ENCODE peak calls at places on chromosomes 12 and 14, in six cellular contexts. Q is stimulated activated CD4-positive, alpha-beta T cell treated with anti-CD3 and anti-CD28 coated beads, Interleukin-1b, Interleukin-23, amount 100 ng/mL, for 1 hour; P is T-helper 2 cell; R is Jurkat, Clone E6-1; F is neuronal stem cell; L is C1 segment of cervical spinal cord. K is an unnamed sample.

GRCh38 chr12:57864382-57864781 is 17.9 kb upstream of the CTDSP2 start:
- DNase-seq in Q (no peak), P (no peak), R (no peak), F (no peak), L (peak), K (no peak)

GRCh38 chr12:4244868-4245267 is 28.7 kb upstream of the CCND2 start:
- DNase-seq in Q (no peak), P (no peak), R (no peak), F (no peak), L (no peak), K (no peak)

GRCh38 chr12:121575952-121576615 is 4.7 kb downstream of the KDM2B start:
- DNase-seq in Q (no peak), P (no peak), R (no peak), F (peak), L (no peak), K (no peak)

GRCh38 chr12:71029302-71029701 is 108.8 kb upstream of the PTPRR start:
- DNase-seq in Q (no peak), P (no peak), R (no peak), F (no peak), L (no peak), K (no peak)

GRCh38 chr14:97584528-97584927 is 787.3 kb downstream of the VRK1 start:
- DNase-seq in Q (no peak), P (no peak), R (no peak), F (no peak), L (no peak), K (no peak)

GRCh38 chr12:78236264-78236663 is 405.6 kb downstream of the NAV3 start:
- DNase-seq in Q (no peak), P (no peak), R (no peak), F (no peak), L (no peak), K (no peak)

GRCh38 chr12:113070117-113070906 is 13.8 kb downstream of the DTX1 start:
- DNase-seq in Q (no peak), P (no peak), R (no peak), F (no peak), L (no peak), K (no peak)

GRCh38 chr14:49634547-49635334 is at the start of gene DNAAF2:
- DNase-seq in Q (peak), P (peak), R (peak), F (peak), L (peak), K (no peak)

GRCh38 chr12:55614764-55615163 is 21.9 kb upstream of the OR10P1 start:
- DNase-seq in Q (no peak), P (no peak), R (no peak), F (no peak), L (no peak), K (no peak)

GRCh38 chr12:122951979-122952892 is 14.0 kb downstream of the ABCB9 start:
- DNase-seq in Q (peak), P (peak), R (peak), F (peak), L (peak), K (peak)

GRCh38 chr14:87837306-87837705 is 155.7 kb downstream of the GALC start:
- DNase-seq in Q (no peak), P (no peak), R (no peak), F (no peak), L (no peak), K (no peak)

GRCh38 chr14:81946808-81947798 is 413.4 kb upstream of the SEL1L start:
- DNase-seq in Q (no peak), P (no peak), R (no peak), F (no peak), L (no peak), K (no peak)

GRCh38 chr12:22437031-22437806 is 102.7 kb upstream of the ST8SIA1 start:
- DNase-seq in Q (no peak), P (no peak), R (no peak), F (no peak), L (no peak), K (no peak)

GRCh38 chr12:1001507-1001906 is 10.5 kb downstream of the ERC1 start:
- DNase-seq in Q (no peak), P (no peak), R (no peak), F (no peak), L (no peak), K (no peak)

GRCh38 chr12:46131729-46132128 is 137.1 kb downstream of the SLC38A1 start:
- DNase-seq in Q (no peak), P (no peak), R (no peak), F (no peak), L (no peak), K (no peak)

GRCh38 chr12:124740691-124741137 is 123.0 kb downstream of the SCARB1 start:
- DNase-seq in Q (no peak), P (no peak), R (no peak), F (no peak), L (no peak), K (no peak)

GRCh38 chr12:49559011-49559675 is 8.8 kb downstream of the MCRS1 start:
- DNase-seq in Q (no peak), P (no peak), R (no peak), F (no peak), L (no peak), K (no peak)

GRCh38 chr12:12872934-12873275 is 18.5 kb upstream of the GPRC5A start:
- DNase-seq in Q (no peak), P (no peak), R (no peak), F (no peak), L (no peak), K (no peak)

GRCh38 chr12:79527498-79527897 is 163.3 kb downstream of the PAWR start:
- DNase-seq in Q (no peak), P (no peak), R (no peak), F (no peak), L (no peak), K (no peak)

GRCh38 chr12:93778306-93778705 is 101.1 kb downstream of the CRADD start:
- DNase-seq in Q (no peak), P (no peak), R (no peak), F (no peak), L (no peak), K (no peak)

GRCh38 chr12:68368332-68368731 is 36.2 kb upstream of the MDM1 start:
- DNase-seq in Q (no peak), P (no peak), R (no peak), F (no peak), L (no peak), K (no peak)

GRCh38 chr12:78248321-78248720 is 417.6 kb downstream of the NAV3 start:
- DNase-seq in Q (no peak), P (no peak), R (no peak), F (no peak), L (no peak), K (no peak)

GRCh38 chr14:64235652-64236640 is 58.2 kb downstream of the ESR2 start:
- DNase-seq in Q (no peak), P (no peak), R (peak), F (no peak), L (no peak), K (no peak)

GRCh38 chr12:69985656-69986055 is 160.6 kb downstream of the MYRFL start:
- DNase-seq in Q (no peak), P (no peak), R (peak), F (no peak), L (no peak), K (no peak)

GRCh38 chr12:30878034-30878433 is 48.5 kb upstream of the TSPAN11 start:
- DNase-seq in Q (no peak), P (no peak), R (no peak), F (no peak), L (no peak), K (no peak)

GRCh38 chr14:97976861-97977260 is 1179.7 kb downstream of the VRK1 start:
- DNase-seq in Q (no peak), P (no peak), R (no peak), F (no peak), L (no peak), K (no peak)

GRCh38 chr12:88418856-88419497 is 161.3 kb downstream of the KITLG start:
- DNase-seq in Q (no peak), P (no peak), R (no peak), F (no peak), L (no peak), K (no peak)